ENCODE peak calls at places on chromosome 19, in four cellular contexts. P is cardiac muscle cell, I is thoracic aorta, Q is LNCaP clone FGC. O is an unnamed sample.

GRCh38 chr19:798415-799075 is 1.3 kb downstream of the PTBP1 start:
- DNase-seq in Q (no peak), P (peak; percentile 20), I (no peak), O (peak; percentile 59)

GRCh38 chr19:52140077-52140710 is 456 bp upstream of the ZNF616 start:
- DNase-seq in I (no peak), P (no peak), Q (no peak), O (no peak)

GRCh38 chr19:45668342-45668871 is 386 bp downstream of the GIPR start:
- DNase-seq in Q (no peak), P (no peak), I (no peak), O (no peak)

GRCh38 chr19:44608391-44608821 is 5.0 kb upstream of the IGSF23 start:
- DNase-seq in P (no peak), Q (no peak), I (no peak), O (no peak)

GRCh38 chr19:53951436-53951835 is 11.3 kb upstream of the CACNG8 start:
- DNase-seq in I (no peak), P (no peak), Q (no peak), O (no peak)

GRCh38 chr19:49956113-49956491 is 4.9 kb downstream of the SIGLEC11 start:
- DNase-seq in I (no peak), P (no peak), Q (no peak), O (no peak)

GRCh38 chr19:4464815-4465581 is 7.1 kb upstream of the HDGFL2 start:
- DNase-seq in Q (no peak), P (no peak), I (no peak), O (no peak)

GRCh38 chr19:19278315-19278714 is 5.2 kb upstream of the TM6SF2 start:
- DNase-seq in P (no peak), Q (no peak), I (no peak), O (no peak)

GRCh38 chr19:50508850-50509190 is 2.2 kb downstream of the JOSD2 start:
- DNase-seq in P (no peak), Q (no peak), I (no peak), O (peak; percentile 35)

GRCh38 chr19:1860133-1860775 is 3.1 kb downstream of the KLF16 start:
- DNase-seq in I (no peak), Q (no peak), P (peak; percentile 67), O (no peak)

GRCh38 chr19:38264486-38265212 is at the start of gene SPINT2:
- DNase-seq in P (peak; percentile 89), I (no peak), Q (peak; percentile 81), O (no peak)

GRCh38 chr19:4555657-4556561 is 3.6 kb downstream of the SEMA6B start:
- DNase-seq in P (no peak), Q (no peak), I (no peak), O (no peak)

GRCh38 chr19:1312732-1313694 is 27.3 kb downstream of the EFNA2 start:
- DNase-seq in I (no peak), P (no peak), Q (peak; percentile 18), O (peak; percentile 67)

GRCh38 chr19:2050349-2050990 is 574 bp downstream of the MKNK2 start:
- DNase-seq in Q (no peak), I (no peak), P (no peak), O (peak; percentile 62)

GRCh38 chr19:1566392-1567115 is 1.6 kb downstream of the MEX3D start:
- DNase-seq in I (no peak), Q (peak; percentile 18), P (peak; percentile 90), O (peak; percentile 45)

GRCh38 chr19:16400911-16401675 is 70.7 kb downstream of the EPS15L1 start:
- DNase-seq in Q (no peak), I (peak; percentile 40), P (no peak), O (no peak)

DNA sequence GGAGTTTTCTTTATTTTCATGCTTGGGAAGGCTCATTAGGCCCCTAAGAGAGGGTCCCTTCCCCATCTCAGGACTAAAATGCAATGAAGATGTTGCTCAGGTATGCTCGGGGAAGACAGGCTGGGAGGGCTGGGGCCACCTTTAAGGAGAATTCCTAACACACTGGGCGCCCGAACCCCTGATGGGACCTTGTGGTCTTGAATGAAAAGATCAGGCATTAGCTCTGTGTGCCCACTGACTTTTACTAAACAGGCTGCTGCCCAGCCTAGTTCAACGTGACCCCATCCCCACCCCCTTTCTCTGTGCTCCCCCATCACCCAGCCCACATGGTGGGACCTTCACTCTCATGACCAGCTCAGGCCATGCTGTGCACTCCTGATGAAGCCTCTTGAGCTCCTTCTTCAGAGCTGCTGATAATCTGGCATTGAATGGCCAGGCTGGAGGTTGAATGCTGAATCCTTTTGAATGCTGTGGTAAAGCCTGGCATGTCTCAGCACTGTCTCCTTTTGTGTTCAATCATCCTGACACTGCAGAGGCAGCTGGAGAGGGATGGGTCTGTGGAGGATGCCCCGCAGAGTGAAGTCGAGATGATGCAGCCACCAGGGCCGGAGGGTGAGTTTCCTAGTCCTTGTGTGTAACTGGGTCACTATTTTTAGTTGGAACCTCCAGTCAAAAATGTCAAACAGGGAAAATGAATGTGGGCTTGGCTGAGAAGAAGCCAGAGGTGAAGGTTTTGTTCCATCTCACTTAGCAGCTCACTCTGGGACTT is 209.1 kb downstream of the UQCRFS1 start:
- DNase-seq in P (no peak), I (no peak), Q (no peak), O (no peak)
- TF ChIP-seq CTCF in P (no peak), I (no peak), Q (no peak), O (no peak)

GRCh38 chr19:10653732-10654609 is at the start of gene ILF3:
- DNase-seq in I (peak; percentile 99), Q (peak; percentile 100), P (peak; percentile 100), O (peak; percentile 100)

GRCh38 chr19:10651821-10652220 is 2.3 kb upstream of the ILF3 start:
- DNase-seq in P (no peak), I (no peak), Q (no peak), O (no peak)

GRCh38 chr19:10653482-10653731 is 739 bp upstream of the ILF3 start:
- DNase-seq in I (no peak), Q (no peak), P (no peak), O (no peak)

GRCh38 chr19:10654610-10655456 is 687 bp downstream of the ILF3 start:
- DNase-seq in I (no peak), P (peak; percentile 66), Q (no peak), O (peak; percentile 56)

DNA sequence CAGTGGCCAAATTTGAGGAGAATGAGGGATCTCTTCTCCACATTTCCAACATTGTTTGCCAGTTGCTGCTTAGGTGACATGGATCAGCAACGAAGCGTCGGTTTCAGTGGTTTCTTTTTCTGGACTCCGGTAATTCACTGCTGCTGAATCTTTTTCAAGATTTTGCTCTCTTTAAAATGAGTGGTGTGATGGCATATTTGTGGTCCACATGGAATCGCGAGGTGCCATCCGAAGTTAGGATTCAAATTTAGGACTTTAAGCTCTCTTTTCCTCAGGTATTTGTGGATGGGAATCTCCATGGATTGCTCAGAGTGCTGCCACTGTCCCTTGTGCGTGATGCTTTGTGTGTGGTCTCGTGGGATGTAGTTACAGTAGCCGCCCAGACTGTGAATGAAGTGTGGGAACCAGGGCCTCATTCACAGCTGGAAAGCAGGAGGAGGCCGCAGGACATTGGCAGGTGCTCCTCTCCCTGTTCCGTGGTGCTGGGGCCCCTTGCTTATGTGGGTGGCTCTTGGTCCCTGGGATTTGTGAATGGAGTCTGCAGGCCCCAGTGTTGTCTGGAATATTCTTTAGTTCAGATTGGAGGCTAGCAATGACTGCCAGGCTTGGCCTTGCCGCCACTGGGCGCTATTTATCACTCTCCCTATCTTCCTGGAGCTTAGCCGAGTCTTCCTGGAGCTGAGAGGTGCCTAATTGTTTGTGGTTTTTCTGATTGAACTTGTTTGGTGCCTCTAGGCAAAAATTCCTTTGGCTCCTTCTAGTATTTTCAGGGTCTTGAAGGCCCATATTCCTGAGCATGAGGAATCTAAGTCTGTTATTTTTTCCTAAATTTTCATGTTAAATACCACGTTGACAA is 1.5 kb downstream of the ILF3 start:
- DNase-seq in Q (no peak), I (no peak), P (peak; percentile 28), O (peak; percentile 65)
- TF ChIP-seq CTCF in Q (peak; percentile 29), I (no peak), P (no peak), O (no peak)

GRCh38 chr19:37227996-37228395 is 10.0 kb downstream of the ZNF383 start:
- DNase-seq in I (no peak), P (peak; percentile 59), Q (peak; percentile 19), O (no peak)
- TF ChIP-seq CTCF in I (peak; percentile 40), P (peak; percentile 52), Q (peak; percentile 71), O (no peak)

GRCh38 chr19:11141937-11142527 is 13.6 kb downstream of the SPC24 start:
- DNase-seq in I (no peak), P (no peak), Q (no peak), O (no peak)
- TF ChIP-seq CTCF in I (no peak), P (no peak), Q (peak; percentile 5), O (no peak)

GRCh38 chr19:58228584-58229254 is at the start of gene ZNF544:
- DNase-seq in P (peak; percentile 87), Q (peak; percentile 39), I (peak; percentile 7), O (peak; percentile 87)
- TF ChIP-seq CTCF in P (no peak), Q (no peak), I (no peak), O (no peak)

GRCh38 chr19:41641879-41642485 is 15.1 kb upstream of the CEACAM4 start:
- DNase-seq in I (no peak), Q (no peak), P (peak; percentile 2), O (peak; percentile 69)
- TF ChIP-seq CTCF in I (peak; percentile 43), Q (peak; percentile 81), P (peak; percentile 90), O (peak; percentile 80)

O was measured in pancreas.